ENCODE peak calls at places on chromosomes 7 and 10, in four cellular contexts. C, B, W and Y are unnamed samples. For H3K4me1, the result is how much of the 10 kb centered on the place peaks cover.

GRCh38 chr10:23422003-23422411 is 16.9 kb upstream of the OTUD1 start:
- DNase-seq in W (no peak), C (no peak), B (no peak), Y (no peak)

GRCh38 chr7:134865001-134865845 is 85.8 kb downstream of the CALD1 start:
- DNase-seq in W (no peak), C (no peak), B (no peak), Y (no peak)

GRCh38 chr10:43265799-43266721 is 805 bp downstream of the RASGEF1A start:
- DNase-seq in W (no peak), C (peak), B (no peak), Y (peak)

GRCh38 chr7:157415486-157415885 is 78.7 kb downstream of the DNAJB6 start:
- DNase-seq in W (no peak), B (no peak), C (no peak), Y (no peak)

GRCh38 chr7:20299145-20299544 is 31.6 kb upstream of the ITGB8 start:
- DNase-seq in C (no peak), W (no peak), B (no peak), Y (no peak)

GRCh38 chr10:119166564-119166963 is 1.1 kb upstream of the SFXN4 start:
- DNase-seq in W (no peak), C (no peak), B (no peak), Y (no peak)

GRCh38 chr7:36686499-36686898 is 37.8 kb downstream of the AOAH start:
- DNase-seq in W (no peak), B (no peak), C (no peak), Y (no peak)

GRCh38 chr10:70053896-70054641 is 1.4 kb downstream of the MACROH2A2 start:
- DNase-seq in B (no peak), W (no peak), C (no peak), Y (no peak)

GRCh38 chr7:92831716-92832622 is 4.4 kb downstream of the CDK6 start:
- DNase-seq in B (no peak), W (no peak), C (no peak), Y (peak)

GRCh38 chr7:7630626-7631329 is 9.8 kb upstream of the UMAD1 start:
- DNase-seq in C (no peak), B (no peak), W (no peak), Y (no peak)

GRCh38 chr7:33395340-33395739 is 266.0 kb downstream of the BBS9 start:
- DNase-seq in B (no peak), C (no peak), W (no peak), Y (no peak)

GRCh38 chr10:110218627-110219026 is 11.2 kb downstream of the MXI1 start:
- DNase-seq in C (no peak), W (no peak), B (no peak), Y (no peak)

GRCh38 chr7:10940748-10941358 is 32.8 kb upstream of the PHF14 start:
- DNase-seq in B (no peak), C (no peak), W (no peak), Y (no peak)

GRCh38 chr7:76326646-76327233 is 24.3 kb downstream of the HSPB1 start:
- DNase-seq in B (no peak), W (no peak), C (no peak), Y (no peak)

GRCh38 chr7:132097550-132098134 is 478.6 kb downstream of the PLXNA4 start:
- DNase-seq in B (no peak), C (no peak), W (no peak), Y (no peak)

GRCh38 chr10:93468532-93469213 is 13.5 kb downstream of the MYOF start:
- DNase-seq in B (no peak), W (no peak), C (no peak), Y (peak)

GRCh38 chr10:79437111-79437814 is 8.2 kb downstream of the ZCCHC24 start:
- DNase-seq in C (no peak), B (no peak), W (no peak), Y (peak)

GRCh38 chr10:79435271-79436065 is 10.0 kb downstream of the ZCCHC24 start:
- DNase-seq in C (no peak), W (no peak), B (no peak), Y (no peak)

GRCh38 chr10:79434816-79435215 is 10.6 kb downstream of the ZCCHC24 start:
- DNase-seq in W (no peak), C (no peak), B (no peak), Y (no peak)

GRCh38 chr10:79436850-79437103 is 8.6 kb downstream of the ZCCHC24 start:
- DNase-seq in C (no peak), B (no peak), W (no peak), Y (no peak)

DNA sequence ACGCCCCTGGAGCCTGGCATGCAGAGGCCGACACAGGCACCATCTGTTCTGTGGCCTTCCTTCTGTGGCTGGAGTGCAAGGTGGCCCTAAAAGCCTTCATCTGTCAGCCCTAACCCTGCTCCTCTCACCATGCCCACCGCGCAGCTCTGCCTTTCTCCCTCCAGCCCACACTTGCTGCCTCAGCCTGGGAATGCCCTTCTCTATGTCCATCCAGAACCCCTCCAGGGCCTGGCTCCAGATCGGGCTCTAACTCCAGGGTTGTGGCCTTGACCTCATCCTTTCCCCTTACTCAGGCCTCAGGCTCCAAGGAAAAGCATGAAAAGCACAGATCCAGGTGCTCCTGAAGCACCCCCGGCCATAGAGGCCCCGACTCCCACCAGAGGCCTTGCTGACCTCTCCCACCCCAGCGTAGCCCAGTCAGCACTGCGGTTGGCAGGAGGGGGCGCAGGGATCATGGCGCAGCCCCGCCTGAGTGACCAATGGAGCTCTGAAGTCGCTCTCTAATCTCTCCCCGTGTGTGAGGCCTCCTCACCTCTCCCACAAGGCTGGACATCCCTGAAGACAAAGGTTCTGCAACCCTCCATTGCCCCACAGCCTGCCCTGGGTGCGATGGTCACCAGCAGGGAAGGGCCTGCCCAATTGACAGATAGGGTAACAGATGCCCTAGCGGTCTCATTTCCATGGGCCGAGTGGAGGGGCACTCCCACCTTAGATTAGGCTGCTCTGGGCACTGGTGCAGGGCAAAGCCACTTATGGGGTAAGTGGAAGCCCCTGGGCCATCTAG is 9.2 kb downstream of the ZCCHC24 start:
- DNase-seq in C (no peak), W (no peak), B (no peak), Y (no peak)
- H3K4me1 ChIP-seq in C (half or more), W (half or more), B (under half), Y (under half)

GRCh38 chr10:124696446-124697392 is 47.5 kb downstream of the FAM53B start:
- DNase-seq in C (no peak), B (no peak), W (no peak), Y (no peak)

GRCh38 chr10:124697443-124697836 is 46.7 kb downstream of the FAM53B start:
- DNase-seq in W (no peak), B (no peak), C (no peak), Y (no peak)

GRCh38 chr10:124698560-124699470 is 45.4 kb downstream of the FAM53B start:
- DNase-seq in B (no peak), C (no peak), W (no peak), Y (no peak)

GRCh38 chr10:124699471-124700292 is 44.5 kb downstream of the FAM53B start:
- DNase-seq in W (no peak), B (no peak), C (peak), Y (no peak)

DNA sequence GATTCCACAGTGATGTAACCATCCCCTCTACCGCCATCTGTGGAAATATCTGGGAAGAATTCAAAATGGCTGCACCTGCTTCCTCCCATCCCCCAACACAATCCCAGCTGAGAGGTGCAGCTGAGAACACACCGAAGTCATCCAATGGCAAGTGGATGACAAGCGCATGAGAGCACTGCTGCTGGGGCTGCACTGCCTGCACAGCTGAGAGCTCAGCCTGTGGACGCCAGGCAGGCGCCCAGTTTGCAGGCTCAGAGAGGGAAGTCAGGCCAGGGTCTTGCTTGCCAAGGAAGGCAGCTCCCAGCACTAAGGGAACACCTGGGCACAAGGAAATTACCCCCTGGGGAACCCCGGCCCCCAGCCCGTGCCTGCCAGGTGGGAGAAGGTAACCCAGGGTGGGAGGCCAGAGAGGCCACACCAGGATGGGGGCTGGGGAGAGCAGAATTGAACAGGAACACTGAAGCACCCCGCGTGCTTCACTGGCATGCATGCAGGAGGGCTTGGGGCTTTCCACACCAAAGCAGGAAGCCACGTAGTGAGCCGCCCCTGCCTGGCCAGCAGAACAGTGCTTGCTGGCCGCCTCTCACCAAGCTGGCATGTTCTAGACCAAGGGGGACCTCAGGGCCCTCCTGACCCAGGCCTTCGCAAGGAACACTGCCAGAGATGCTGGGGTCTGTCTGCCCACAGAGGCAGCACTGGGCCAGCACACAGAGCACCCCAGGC is 46.2 kb downstream of the FAM53B start:
- DNase-seq in B (no peak), W (no peak), C (no peak), Y (no peak)
- H3K4me1 ChIP-seq in B (under half), W (half or more), C (half or more), Y (under half)

GRCh38 chr7:52114509-52114908 is 797.9 kb upstream of the COBL start:
- DNase-seq in C (no peak), B (no peak), W (no peak), Y (no peak)

GRCh38 chr7:52120908-52121307 is 804.3 kb upstream of the COBL start:
- DNase-seq in C (no peak), W (no peak), B (no peak), Y (no peak)

GRCh38 chr7:52114056-52114455 is 797.4 kb upstream of the COBL start:
- DNase-seq in C (no peak), W (no peak), B (no peak), Y (no peak)

GRCh38 chr7:52119537-52119936 is 802.9 kb upstream of the COBL start:
- DNase-seq in B (no peak), W (no peak), C (no peak), Y (no peak)
- H3K4me1 ChIP-seq in B (under half), W (under half), C (under half), Y (under half)

DNA sequence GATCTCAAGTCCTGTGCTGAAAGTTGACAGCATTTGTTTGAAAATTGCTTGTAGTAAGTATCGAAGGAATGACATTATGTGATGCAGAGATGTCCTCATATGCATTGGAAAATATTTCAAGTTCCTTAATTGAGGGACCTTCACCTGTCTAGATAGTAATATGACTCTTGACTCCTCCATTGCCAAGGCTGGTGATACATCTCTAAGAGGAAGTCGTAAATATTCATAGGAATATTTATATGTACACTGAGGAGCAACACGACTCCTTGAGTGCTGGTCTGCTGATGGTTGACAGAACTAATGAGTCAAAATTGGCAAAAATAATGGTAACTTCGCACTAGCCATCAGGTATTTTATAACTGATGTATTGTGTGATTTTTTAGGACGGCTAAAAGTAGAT is 7.9 kb downstream of the STARD3NL start:
- DNase-seq in C (no peak), B (no peak), W (no peak), Y (no peak)
- H3K4me1 ChIP-seq in C (under half), B (under half), W (under half), Y (under half)

DNA sequence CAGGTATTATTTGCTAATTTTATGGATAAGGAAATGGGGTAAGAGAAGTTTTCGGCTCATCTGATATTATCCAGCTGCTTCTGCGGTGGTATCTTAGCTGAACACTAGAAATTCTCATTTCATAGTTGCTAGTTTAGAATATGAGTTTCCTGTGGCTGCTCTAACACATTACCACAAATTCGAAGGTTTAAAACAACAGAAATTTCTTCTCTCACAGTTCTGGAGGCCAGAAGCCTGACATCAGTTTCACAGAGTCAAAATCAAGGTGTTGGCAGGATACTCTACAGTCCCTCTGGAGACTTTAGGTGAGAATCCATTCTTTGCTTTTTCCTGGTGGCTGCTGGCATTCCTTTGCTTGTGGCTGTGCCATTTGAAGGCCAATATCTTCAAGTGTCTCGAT is 205.9 kb downstream of the PTEN start:
- DNase-seq in C (no peak), B (no peak), W (no peak), Y (no peak)
- H3K4me1 ChIP-seq in C (under half), B (under half), W (under half), Y (under half)

GRCh38 chr7:43660141-43660540 is 69.2 kb downstream of the COA1 start:
- DNase-seq in B (no peak), C (no peak), W (no peak), Y (no peak)
- H3K4me1 ChIP-seq in B (under half), C (under half), W (under half), Y (under half)

DNA sequence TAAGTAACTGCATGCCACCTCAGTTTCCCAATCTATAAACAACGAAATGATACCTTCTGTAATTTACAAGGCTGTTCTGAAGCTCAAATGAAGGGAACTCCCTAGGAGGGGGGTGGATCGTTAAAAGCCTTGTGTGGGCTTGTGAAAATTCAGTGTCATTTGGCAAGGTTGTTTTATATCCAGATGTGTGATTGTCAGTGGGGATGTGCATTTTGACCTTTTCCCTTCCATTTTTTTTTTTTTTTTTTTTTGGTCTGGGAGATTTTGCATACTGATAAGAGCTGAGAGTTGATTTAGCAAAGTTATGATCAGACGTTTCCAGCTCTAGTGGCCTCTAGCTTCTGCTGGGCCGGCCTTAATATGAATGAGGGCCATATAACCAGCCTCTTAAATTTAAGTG is 22.8 kb downstream of the CREB5 start:
- DNase-seq in B (no peak), W (no peak), C (no peak), Y (no peak)
- H3K4me1 ChIP-seq in B (under half), W (under half), C (under half), Y (under half)

GRCh38 chr10:59873924-59874323 is 32.4 kb downstream of the CCDC6 start:
- DNase-seq in B (no peak), W (no peak), C (no peak), Y (no peak)

GRCh38 chr10:59870152-59870551 is 36.2 kb downstream of the CCDC6 start:
- DNase-seq in B (no peak), C (no peak), W (no peak), Y (no peak)

GRCh38 chr10:59876695-59877094 is 29.7 kb downstream of the CCDC6 start:
- DNase-seq in C (no peak), W (no peak), B (no peak), Y (no peak)

GRCh38 chr10:59868974-59869940 is 37.1 kb downstream of the CCDC6 start:
- DNase-seq in C (no peak), B (no peak), W (no peak), Y (no peak)

DNA sequence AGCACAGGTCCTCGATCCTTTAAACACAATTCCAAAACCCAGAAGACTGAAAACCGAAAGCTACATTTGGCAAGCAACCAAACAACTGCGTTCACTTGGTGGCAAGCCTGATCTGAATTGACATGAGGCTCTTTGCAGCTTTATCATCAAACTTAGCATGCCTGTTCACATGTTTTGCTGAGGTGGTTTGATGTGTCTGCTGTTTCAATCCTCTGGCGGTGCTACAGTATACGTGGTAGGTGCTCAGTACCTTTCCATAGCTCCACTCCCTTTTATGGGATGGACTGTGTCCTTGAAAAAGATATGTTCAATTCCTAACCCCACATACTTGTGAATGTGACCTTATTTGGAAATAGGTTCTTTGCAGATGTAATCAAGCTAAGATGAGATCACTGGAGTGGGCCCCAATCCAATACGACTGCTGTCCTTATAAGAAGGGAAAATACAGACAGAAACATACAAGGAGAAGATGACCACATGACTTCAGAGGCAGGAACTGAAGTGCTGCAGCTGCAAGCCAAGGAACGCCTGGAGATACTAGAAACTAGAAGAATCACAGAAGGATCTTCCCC is 33.4 kb downstream of the CCDC6 start:
- DNase-seq in C (no peak), B (peak), W (no peak), Y (no peak)
- H3K4me1 ChIP-seq in C (under half), B (under half), W (under half), Y (under half)

GRCh38 chr10:27717191-27717590 is 28.4 kb downstream of the MKX start:
- DNase-seq in B (no peak), W (no peak), C (no peak), Y (no peak)

GRCh38 chr10:27714349-27714748 is 31.3 kb downstream of the MKX start:
- DNase-seq in B (no peak), W (no peak), C (no peak), Y (no peak)

GRCh38 chr10:27713906-27714305 is 31.7 kb downstream of the MKX start:
- DNase-seq in B (no peak), C (no peak), W (no peak), Y (no peak)

GRCh38 chr10:27716521-27716920 is 29.1 kb downstream of the MKX start:
- DNase-seq in B (no peak), C (no peak), W (no peak), Y (no peak)

GRCh38 chr10:27715505-27715904 is 30.1 kb downstream of the MKX start:
- DNase-seq in W (no peak), C (no peak), B (no peak), Y (no peak)
- H3K4me1 ChIP-seq in W (under half), C (under half), B (under half), Y (under half)

GRCh38 chr10:35339946-35340345 is 3.6 kb downstream of the CCNY start:
- DNase-seq in C (no peak), B (no peak), W (no peak), Y (no peak)

GRCh38 chr10:35340975-35341374 is 4.7 kb downstream of the CCNY start:
- DNase-seq in C (no peak), B (peak), W (no peak), Y (no peak)

GRCh38 chr10:35341521-35341920 is 5.2 kb downstream of the CCNY start:
- DNase-seq in W (no peak), B (no peak), C (no peak), Y (no peak)

GRCh38 chr10:35343739-35344138 is 7.4 kb downstream of the CCNY start:
- DNase-seq in W (no peak), C (no peak), B (no peak), Y (no peak)

DNA sequence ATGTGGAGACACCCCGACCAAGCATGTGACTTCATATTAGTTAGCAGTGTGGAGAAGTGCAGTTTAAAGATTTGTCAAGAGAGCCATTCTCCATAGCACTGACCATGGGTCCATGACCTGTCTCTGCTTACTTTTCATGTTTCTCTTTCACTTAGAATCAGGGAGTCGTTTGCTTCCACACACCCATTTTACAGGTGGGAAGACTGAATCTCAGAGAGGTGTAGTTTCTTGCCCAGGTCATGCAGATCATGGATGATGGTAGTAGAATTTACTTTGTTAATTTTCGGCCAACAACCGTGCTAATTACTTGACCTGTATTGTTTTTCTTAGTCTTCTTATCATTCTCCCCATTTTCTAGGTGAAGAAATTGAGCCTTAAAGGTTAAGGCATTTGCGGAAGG is 6.1 kb downstream of the CCNY start:
- DNase-seq in B (no peak), C (no peak), W (no peak), Y (no peak)
- H3K4me1 ChIP-seq in B (under half), C (under half), W (under half), Y (under half)